ENCODE peak calls at places on chromosome 14, in nine cellular contexts. G is heart left ventricle; U is GM12865; A is cardiac fibroblast; F is brain microvascular endothelial cell; E is AG04450; R is CD8-positive, alpha-beta memory T cell; W is A549; Q is GM06990. J is an unnamed sample.
A peak's percentile ranks its signal among the peaks of the same experiment; 100 is the strongest.

GRCh38 chr14:49774111-49774510 is 6.2 kb downstream of the KLHDC2 start:
- DNase-seq in R (no peak), G (no peak), E (no peak), U (no peak), W (no peak), Q (no peak), A (no peak), F (no peak), J (peak; percentile 60)

GRCh38 chr14:65042731-65043372 is 56.2 kb downstream of the FNTB start:
- DNase-seq in F (no peak), R (no peak), E (no peak), Q (peak; percentile 19), G (no peak), W (no peak), U (peak; percentile 51), A (no peak), J (no peak)

GRCh38 chr14:35821546-35822411 is 4.4 kb upstream of the BRMS1L start:
- DNase-seq in Q (no peak), U (peak; percentile 44), E (no peak), A (peak; percentile 63), G (no peak), R (no peak), F (peak; percentile 34), W (peak; percentile 50), J (peak; percentile 43)

GRCh38 chr14:35405304-35405996 is 901 bp upstream of the NFKBIA start:
- DNase-seq in R (no peak), W (no peak), U (peak; percentile 35), G (no peak), A (peak; percentile 38), E (no peak), Q (no peak), F (no peak), J (no peak)

GRCh38 chr14:33451211-33451610 is 499.7 kb downstream of the EGLN3 start:
- DNase-seq in F (no peak), G (no peak), E (no peak), A (no peak), U (no peak), R (no peak), W (no peak), Q (no peak), J (no peak)

GRCh38 chr14:57273236-57273635 is 4.5 kb downstream of the AP5M1 start:
- DNase-seq in E (no peak), R (no peak), U (no peak), A (no peak), G (no peak), W (no peak), Q (no peak), F (no peak), J (no peak)

GRCh38 chr14:32468955-32469354 is 139.9 kb downstream of the AKAP6 start:
- DNase-seq in R (no peak), A (peak; percentile 92), U (no peak), G (no peak), W (no peak), F (peak; percentile 77), E (no peak), Q (no peak), J (peak; percentile 93)

GRCh38 chr14:20719777-20720176 is 25.9 kb upstream of the EDDM3A start:
- DNase-seq in R (no peak), A (no peak), E (no peak), W (no peak), Q (no peak), G (no peak), U (peak; percentile 13), F (no peak), J (no peak)

GRCh38 chr14:21302013-21302857 is 22.4 kb downstream of the RPGRIP1 start:
- DNase-seq in R (no peak), U (peak; percentile 30), E (no peak), A (no peak), Q (no peak), W (no peak), G (no peak), F (no peak), J (no peak)

GRCh38 chr14:85607571-85608219 is 77.8 kb downstream of the FLRT2 start:
- DNase-seq in E (peak; percentile 49), R (no peak), A (peak; percentile 85), W (no peak), G (no peak), Q (no peak), U (no peak), F (peak; percentile 69), J (peak; percentile 91)

GRCh38 chr14:32382704-32383103 is 53.6 kb downstream of the AKAP6 start:
- DNase-seq in W (no peak), Q (no peak), F (no peak), G (no peak), E (no peak), A (peak; percentile 45), U (peak; percentile 19), R (no peak), J (no peak)

GRCh38 chr14:57087841-57088240 is 180.9 kb downstream of the EXOC5 start:
- DNase-seq in R (no peak), F (no peak), W (no peak), Q (no peak), A (no peak), U (no peak), G (no peak), E (no peak), J (no peak)

GRCh38 chr14:100607611-100607956 is 20.4 kb upstream of the BEGAIN start:
- DNase-seq in G (no peak), A (no peak), F (no peak), Q (no peak), W (no peak), E (no peak), R (no peak), U (no peak), J (no peak)

GRCh38 chr14:59427653-59428578 is 37.3 kb downstream of the GPR135 start:
- DNase-seq in A (peak; percentile 90), F (peak; percentile 76), R (no peak), W (no peak), Q (no peak), U (no peak), E (no peak), G (peak; percentile 81), J (peak; percentile 25)

GRCh38 chr14:104162495-104162894 is 24.1 kb downstream of the KIF26A start:
- DNase-seq in U (no peak), Q (no peak), G (no peak), A (no peak), R (no peak), E (no peak), W (no peak), F (no peak), J (no peak)
- H3K4me3 ChIP-seq in U (no peak overlapping the region), Q (no peak overlapping the region), G (no peak overlapping the region), A (no peak overlapping the region), R (no peak overlapping the region), E (no peak overlapping the region), W (no peak overlapping the region), F (no peak overlapping the region), J (no peak overlapping the region)

DNA sequence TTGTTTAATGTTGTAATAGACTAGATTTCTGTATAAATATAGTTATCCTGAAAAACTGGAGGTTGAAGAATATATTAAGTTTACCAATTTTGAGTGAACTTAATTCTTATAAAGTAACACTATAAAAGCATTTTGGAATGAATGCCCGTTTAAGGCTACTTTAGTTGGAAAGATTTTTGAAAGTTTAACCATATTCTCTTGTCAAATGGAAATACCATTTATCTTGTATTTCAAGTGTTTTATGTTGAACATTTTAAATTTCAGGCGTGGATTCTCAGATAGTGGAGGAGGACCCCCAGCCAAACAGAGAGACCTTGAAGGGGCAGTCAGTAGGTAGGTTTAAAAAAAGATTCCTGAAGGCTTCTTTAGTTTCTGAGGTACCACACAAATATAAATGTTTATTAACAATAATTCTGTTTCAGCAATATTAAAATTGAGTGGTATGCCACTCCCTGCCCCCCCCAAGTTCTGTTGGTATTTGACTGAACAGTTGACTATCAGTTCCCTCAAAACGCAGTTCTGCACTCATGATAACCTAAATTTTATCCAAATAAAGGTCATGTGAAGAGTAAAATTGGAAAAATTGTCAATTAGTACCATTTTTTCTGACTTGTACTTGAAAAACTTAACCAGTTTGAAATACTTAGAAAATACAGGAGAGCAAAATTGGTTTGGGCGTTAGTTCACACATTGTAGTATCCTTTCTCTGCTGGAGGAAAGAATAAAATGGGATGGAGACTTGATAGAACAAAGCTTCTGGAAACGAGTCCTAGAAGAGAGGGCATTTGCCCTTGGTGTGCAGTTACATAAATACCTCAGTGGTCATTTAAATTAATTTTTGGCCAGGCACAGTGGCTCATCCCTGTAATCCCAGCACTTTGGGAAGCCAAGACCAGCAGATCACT is 1.5 kb downstream of the PNN start:
- DNase-seq in A (no peak), U (no peak), F (no peak), R (no peak), Q (no peak), G (no peak), E (no peak), W (no peak), J (no peak)
- H3K4me3 ChIP-seq in A (peak overlapping the region; percentile 97), U (peak overlapping the region; percentile 93), F (peak overlapping the region; percentile 97), R (peak overlapping the region; percentile 91), Q (peak overlapping the region; percentile 82), G (peak overlapping the region; percentile 69), E (peak overlapping the region; percentile 91), W (peak overlapping the region; percentile 82), J (peak overlapping the region; percentile 89)

GRCh38 chr14:97218336-97218712 is 421.1 kb downstream of the VRK1 start:
- DNase-seq in E (no peak), G (no peak), U (no peak), A (no peak), R (no peak), W (no peak), F (no peak), Q (no peak), J (no peak)
- H3K4me3 ChIP-seq in E (no peak overlapping the region), G (peak overlapping the region; percentile 36), U (peak overlapping the region; percentile 24), A (no peak overlapping the region), R (peak overlapping the region; percentile 77), W (peak overlapping the region; percentile 42), F (no peak overlapping the region), Q (no peak overlapping the region), J (peak overlapping the region; percentile 54)

DNA sequence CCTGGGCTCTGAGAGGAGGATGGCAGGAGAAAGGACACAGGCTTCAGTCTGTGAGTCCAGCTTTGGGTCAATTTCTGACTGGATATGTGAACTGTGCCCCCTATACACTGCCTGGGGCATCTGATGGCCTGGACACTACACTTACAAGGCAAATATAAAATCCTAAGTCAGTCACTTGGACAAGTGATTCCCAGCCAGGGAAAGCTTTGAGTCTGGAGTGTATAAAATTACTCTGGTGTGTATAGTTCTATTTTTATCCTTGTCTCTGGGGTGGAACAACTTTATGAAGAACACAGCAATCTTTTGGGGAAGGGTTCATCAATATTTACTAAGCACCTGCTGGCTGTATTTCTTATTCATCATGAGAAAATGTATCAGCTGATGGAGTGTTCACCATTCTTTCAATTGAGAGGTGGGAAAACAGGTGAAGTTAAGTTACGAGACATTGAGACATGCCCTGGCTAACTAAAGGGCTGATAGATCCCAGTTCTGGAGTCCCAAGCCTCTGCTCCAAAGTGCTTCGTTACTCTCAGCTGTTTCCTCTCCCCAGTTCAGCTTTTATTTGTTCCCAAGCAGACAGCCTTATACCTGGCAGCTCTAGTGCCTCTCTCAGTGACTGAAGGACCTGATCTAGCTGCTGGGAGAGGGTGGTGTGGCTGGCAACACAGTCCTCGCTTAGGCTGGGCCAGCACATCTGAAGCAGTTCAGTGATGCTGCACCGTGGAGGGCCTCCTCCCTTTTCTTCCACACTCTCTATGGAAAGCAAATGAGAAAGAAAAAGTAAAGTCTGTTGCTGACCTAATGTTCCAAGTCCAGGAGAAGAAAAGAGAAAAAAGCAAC is 30.9 kb downstream of the ZFYVE26 start:
- DNase-seq in G (no peak), R (no peak), F (no peak), E (no peak), U (no peak), W (no peak), Q (no peak), A (no peak), J (no peak)
- H3K4me3 ChIP-seq in G (no peak overlapping the region), R (no peak overlapping the region), F (no peak overlapping the region), E (no peak overlapping the region), U (no peak overlapping the region), W (no peak overlapping the region), Q (no peak overlapping the region), A (no peak overlapping the region), J (no peak overlapping the region)

J was measured in AG10803.